ENCODE peak calls at places on chromosomes 1 and 21, in six cellular contexts. F is fibroblast of lung, D is GM23248, H is endothelial cell of umbilical vein, K is GM23338, W is PC-3. Z is an unnamed sample.

GRCh38 chr1:218371927-218372672 is 27.0 kb downstream of the TGFB2 start:
- DNase-seq in F (peak), D (peak), K (no peak), H (peak), W (no peak), Z (no peak)

GRCh38 chr1:1200876-1201810 is 5.2 kb downstream of the TNFRSF18 start:
- DNase-seq in W (peak), H (peak), D (peak), F (peak), K (peak), Z (peak)

GRCh38 chr1:82323144-82323543 is 522.4 kb downstream of the ADGRL2 start:
- DNase-seq in W (no peak), H (no peak), F (no peak), K (no peak), D (no peak), Z (no peak)

GRCh38 chr1:232084584-232085223 is 458.1 kb downstream of the DISC1 start:
- DNase-seq in W (peak), D (peak), H (peak), F (peak), K (peak), Z (peak)

GRCh38 chr1:183884512-183884911 is 79.6 kb downstream of the RGL1 start:
- DNase-seq in K (no peak), D (no peak), H (no peak), W (no peak), F (no peak), Z (no peak)

GRCh38 chr1:198667796-198668195 is 29.0 kb downstream of the PTPRC start:
- DNase-seq in K (no peak), H (no peak), F (peak), W (no peak), D (no peak), Z (no peak)

GRCh38 chr1:9442266-9442846 is 96.9 kb upstream of the SLC25A33 start:
- DNase-seq in D (peak), H (peak), F (peak), W (no peak), K (no peak), Z (no peak)

GRCh38 chr1:206435450-206435849 is 34.8 kb upstream of the IKBKE start:
- DNase-seq in W (no peak), F (no peak), K (no peak), H (no peak), D (no peak), Z (no peak)

GRCh38 chr21:43645414-43645891 is 13.8 kb downstream of the HSF2BP start:
- DNase-seq in H (peak), D (peak), K (peak), F (peak), W (peak), Z (peak)

GRCh38 chr21:32794643-32795042 is 23.1 kb upstream of the PAXBP1 start:
- DNase-seq in W (no peak), K (no peak), H (no peak), F (no peak), D (no peak), Z (no peak)
- H2AFZ ChIP-seq in W (no peak), K (no peak), H (no peak), F (no peak), D (no peak), Z (no peak)

GRCh38 chr1:16903054-16903453 is 7.3 kb downstream of the RNU1-2 start:
- DNase-seq in H (no peak), W (peak), D (peak), K (no peak), F (peak), Z (no peak)

GRCh38 chr1:16905112-16905855 is 9.5 kb downstream of the RNU1-2 start:
- DNase-seq in W (peak), H (no peak), F (peak), K (peak), D (peak), Z (peak)

GRCh38 chr1:16904560-16905111 is 8.9 kb downstream of the RNU1-2 start:
- DNase-seq in D (peak), F (peak), W (peak), K (peak), H (peak), Z (peak)

GRCh38 chr1:16903458-16903796 is 7.6 kb downstream of the RNU1-2 start:
- DNase-seq in W (no peak), F (no peak), D (no peak), H (no peak), K (no peak), Z (no peak)

DNA sequence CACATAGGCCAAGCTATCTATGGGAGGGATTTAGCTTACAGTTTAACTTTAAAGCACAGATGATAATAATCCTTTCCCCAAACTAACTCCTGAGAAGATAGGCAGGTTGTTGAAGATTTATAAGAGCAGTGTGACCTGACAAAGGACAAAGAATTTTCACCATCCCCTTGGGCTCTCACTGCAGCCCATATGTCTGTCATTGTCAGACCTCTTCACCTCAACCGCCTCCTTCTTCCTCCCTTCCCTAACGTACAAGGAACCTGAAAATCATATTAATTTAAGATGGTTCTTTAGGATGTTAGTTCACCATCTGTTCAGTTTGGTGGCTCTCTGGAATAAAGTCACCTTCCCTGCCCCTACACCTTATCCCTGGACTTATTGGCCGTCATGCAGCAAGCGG is 5.0 kb downstream of the RNU1-2 start:
- DNase-seq in H (peak), K (no peak), W (no peak), D (no peak), F (no peak), Z (no peak)
- H3K4me3 ChIP-seq in H (no peak), K (no peak), W (no peak), D (no peak), F (no peak), Z (no peak)

DNA sequence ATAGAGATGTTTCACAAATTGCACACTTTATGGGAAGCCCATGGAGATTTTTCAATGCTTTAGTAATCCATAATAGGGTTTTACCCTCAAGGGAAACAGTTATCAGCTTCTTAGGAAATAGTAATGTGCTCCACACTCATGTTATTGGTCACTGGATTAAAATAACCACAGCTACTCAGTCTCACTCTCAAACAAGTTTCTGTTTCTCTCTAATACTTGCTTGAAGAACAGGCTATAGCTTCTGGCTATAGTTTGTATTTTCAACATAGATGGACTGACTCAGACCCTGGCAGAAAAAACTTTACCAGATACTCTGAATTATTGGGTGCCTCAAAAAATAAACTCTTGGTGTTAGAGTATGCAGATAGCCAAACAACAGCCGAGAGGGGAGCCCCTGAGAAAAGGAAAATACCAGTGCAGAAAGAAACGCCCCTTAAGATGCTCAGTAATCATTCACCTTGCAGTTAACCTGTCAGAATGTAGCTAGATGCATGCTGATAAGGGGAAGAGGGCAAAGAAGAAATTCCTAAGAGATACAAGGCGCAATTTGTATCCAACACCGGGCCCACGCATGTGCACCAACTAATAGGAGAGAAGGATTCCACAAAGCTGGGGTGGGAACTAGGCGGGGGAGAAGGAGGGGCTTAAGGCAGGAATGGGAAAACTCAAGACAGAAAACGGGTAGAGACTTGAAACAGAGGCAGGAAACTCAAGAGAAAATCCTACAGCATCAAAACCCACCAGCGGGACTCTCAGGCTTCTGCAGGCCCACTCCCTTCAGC is 30.4 kb upstream of the PDE4B start:
- DNase-seq in H (no peak), F (peak), W (peak), K (peak), D (peak), Z (peak)
- TF ChIP-seq EZH2 in H (no peak), F (no peak), W (no peak), K (no peak), D (no peak), Z (no peak)

DNA sequence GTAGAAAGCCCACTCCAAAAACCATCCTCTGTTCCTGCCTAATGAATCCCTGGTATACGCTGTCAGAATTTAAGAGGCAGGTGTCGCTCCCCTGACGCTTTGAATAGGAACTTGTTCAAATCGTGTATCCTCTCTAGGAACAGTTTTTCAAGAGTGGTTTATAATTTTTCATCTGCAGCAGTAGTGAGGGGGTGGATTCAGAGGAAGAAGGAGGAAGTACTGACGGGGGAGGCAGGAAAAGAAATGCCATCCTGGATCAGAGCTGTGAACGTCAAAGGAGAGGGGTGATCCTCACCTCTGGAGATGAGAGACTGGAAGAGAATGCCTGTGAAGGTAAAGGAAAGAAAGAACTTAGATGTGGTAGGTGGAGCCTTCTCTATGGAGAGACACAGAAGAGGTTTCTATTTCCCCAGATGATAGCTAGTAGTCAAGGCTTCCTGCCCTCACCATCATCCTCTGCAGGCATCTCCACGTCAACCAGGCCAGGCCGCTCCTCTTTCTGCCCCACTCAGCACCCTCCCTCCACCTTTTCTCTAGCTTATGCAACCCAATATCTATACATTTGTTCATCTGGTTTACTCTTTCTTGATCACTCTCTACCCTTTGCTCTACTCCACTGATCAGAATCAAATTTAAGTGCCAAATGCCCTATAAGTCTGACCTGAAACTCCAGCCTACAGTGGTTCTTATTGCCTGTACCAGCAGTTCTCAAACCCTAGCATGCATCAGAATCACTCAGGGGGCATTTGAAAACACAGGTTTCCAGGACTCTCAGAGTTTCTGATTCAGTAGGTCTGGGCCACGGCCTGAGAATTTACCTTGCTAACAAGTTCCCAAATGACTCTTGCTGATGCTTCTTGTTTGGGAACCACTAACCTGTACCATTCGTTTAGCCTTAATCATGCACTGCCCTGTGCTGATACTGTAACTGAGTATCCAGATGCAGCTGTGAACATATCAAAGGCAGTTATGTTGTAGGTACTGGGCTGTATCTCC is 13.1 kb upstream of the BCL9 start:
- DNase-seq in K (no peak), F (no peak), H (no peak), W (no peak), D (no peak), Z (no peak)
- H2AFZ ChIP-seq in K (peak), F (no peak), H (no peak), W (no peak), D (no peak), Z (no peak)

GRCh38 chr1:145994391-145995120 is 1.8 kb downstream of the TXNIP start:
- DNase-seq in K (no peak), D (peak), H (no peak), W (no peak), F (no peak), Z (no peak)
- H3K4me3 ChIP-seq in K (peak), D (peak), H (peak), W (peak), F (peak), Z (peak)

DNA sequence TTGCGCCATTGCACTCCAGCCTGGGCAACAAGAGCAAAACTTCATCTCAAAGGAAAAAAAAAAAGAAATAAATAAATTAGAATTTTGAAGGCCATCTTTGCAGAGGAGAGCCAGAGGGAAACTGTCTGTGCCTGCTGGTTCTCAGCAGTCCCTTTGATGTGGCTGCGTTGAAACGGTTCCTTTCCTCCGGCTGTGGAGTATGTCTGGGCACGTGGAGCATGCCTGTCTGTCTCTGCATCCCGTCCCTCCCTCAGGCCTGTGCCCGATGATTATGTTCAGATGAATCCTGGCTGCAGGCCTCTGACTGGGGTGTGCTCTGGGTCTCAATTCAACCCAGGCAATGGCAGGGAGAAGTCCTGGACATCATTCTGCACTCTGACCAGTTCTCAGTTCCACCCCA is 33.4 kb downstream of the KIAA1614 start:
- DNase-seq in H (no peak), K (no peak), F (no peak), D (no peak), W (no peak), Z (no peak)
- TF ChIP-seq EZH2 in H (no peak), K (no peak), F (no peak), D (no peak), W (no peak), Z (no peak)

GRCh38 chr1:219542828-219543518 is 69.9 kb downstream of the ZC3H11B start:
- DNase-seq in H (peak), D (peak), F (no peak), K (no peak), W (peak), Z (no peak)
- H2AFZ ChIP-seq in H (no peak), D (no peak), F (no peak), K (peak), W (no peak), Z (no peak)

GRCh38 chr1:229140018-229140417 is 130.9 kb upstream of the RAB4A start:
- DNase-seq in H (no peak), K (no peak), D (no peak), W (no peak), F (no peak), Z (no peak)
- H3K4me3 ChIP-seq in H (no peak), K (no peak), D (no peak), W (no peak), F (no peak), Z (no peak)

Z was measured in PC-9.